ENCODE peak calls at places on chromosomes 16 and 17, in nine cellular contexts. H is thoracic aorta; W is activated CD4-positive, CD25-positive, alpha-beta regulatory T cell; U is EL; N is PC-9; J is stimulated activated CD4-positive, alpha-beta T cell treated with anti-CD3 and anti-CD28 coated beads, Interleukin-12 subunit alpha, Interleukin-12 subunit beta, amount 100 ng/mL, for 4 hours; X is AG09309; Z is type B pancreatic cell; Y is NCI-H146. B is an unnamed sample.

GRCh38 chr16:15672514-15673167 is 22.6 kb downstream of the NDE1 start:
- DNase-seq in U (peak; percentile 97), Y (no peak), Z (no peak), W (no peak), H (peak; percentile 86), J (peak; percentile 28), N (peak; percentile 84), X (peak; percentile 92), B (no peak)

GRCh38 chr16:17101646-17102045 is 369.1 kb downstream of the XYLT1 start:
- DNase-seq in J (no peak), W (no peak), Y (no peak), X (no peak), U (no peak), H (no peak), Z (no peak), N (no peak), B (no peak)

GRCh38 chr16:81513204-81514040 is 68.8 kb downstream of the CMIP start:
- DNase-seq in H (no peak), J (no peak), W (no peak), Z (no peak), U (peak; percentile 25), Y (no peak), X (no peak), N (peak; percentile 61), B (no peak)

GRCh38 chr17:80361495-80362220 is 53.3 kb upstream of the ENDOV start:
- DNase-seq in Z (no peak), H (no peak), X (no peak), N (peak; percentile 15), J (no peak), W (no peak), Y (no peak), U (no peak), B (no peak)

GRCh38 chr17:67629963-67630320 is 87.8 kb upstream of the NOL11 start:
- DNase-seq in Z (no peak), Y (peak; percentile 45), X (peak; percentile 62), J (no peak), U (peak; percentile 46), N (no peak), H (no peak), W (no peak), B (no peak)

GRCh38 chr17:70906808-70907207 is 737.5 kb downstream of the KCNJ2 start:
- DNase-seq in X (no peak), U (no peak), H (no peak), Z (no peak), N (no peak), J (no peak), W (no peak), Y (peak; percentile 90), B (no peak)

GRCh38 chr16:17921357-17921978 is 415.1 kb downstream of the NPIPA8 start:
- DNase-seq in J (peak; percentile 25), U (peak; percentile 28), Z (no peak), X (no peak), Y (peak; percentile 13), H (no peak), N (peak; percentile 19), W (peak; percentile 8), B (no peak)

GRCh38 chr16:31508706-31509523 is 724 bp upstream of the RUSF1 start:
- DNase-seq in W (no peak), Z (no peak), U (peak; percentile 59), H (no peak), J (no peak), X (no peak), Y (peak; percentile 32), N (no peak), B (no peak)

GRCh38 chr16:68664297-68664696 is 19.2 kb downstream of the CDH3 start:
- DNase-seq in N (no peak), J (no peak), Z (no peak), X (no peak), H (no peak), U (peak; percentile 34), Y (no peak), W (no peak), B (no peak)

GRCh38 chr17:18921912-18922451 is 30.0 kb upstream of the SLC5A10 start:
- DNase-seq in U (no peak), H (no peak), W (no peak), N (no peak), Y (no peak), X (no peak), J (no peak), Z (no peak), B (peak; percentile 72)

GRCh38 chr17:49519781-49520180 is 24.7 kb downstream of the NGFR start:
- DNase-seq in U (no peak), Z (peak; percentile 73), H (no peak), X (no peak), J (no peak), Y (no peak), N (no peak), W (no peak), B (no peak)

GRCh38 chr16:3810198-3810664 is 70.3 kb downstream of the CREBBP start:
- DNase-seq in N (no peak), Z (no peak), U (no peak), H (no peak), J (no peak), X (no peak), Y (no peak), W (no peak), B (no peak)

GRCh38 chr16:69741951-69742904 is 12.5 kb downstream of the NOB1 start:
- DNase-seq in J (no peak), U (peak; percentile 61), Y (no peak), X (no peak), H (no peak), N (peak; percentile 82), Z (no peak), W (no peak), B (no peak)

GRCh38 chr17:73351764-73352163 is 40.0 kb upstream of the CDC42EP4 start:
- DNase-seq in U (no peak), N (no peak), Z (no peak), Y (no peak), H (no peak), X (no peak), W (no peak), J (no peak), B (no peak)

GRCh38 chr16:23282508-23282907 is 19.6 kb upstream of the SCNN1B start:
- DNase-seq in Y (no peak), W (no peak), J (no peak), X (no peak), U (no peak), H (no peak), N (no peak), Z (no peak), B (no peak)

GRCh38 chr17:3804503-3804931 is 3.5 kb upstream of the ITGAE start:
- DNase-seq in N (no peak), W (no peak), J (no peak), U (peak; percentile 49), X (no peak), H (no peak), Y (no peak), Z (no peak), B (peak; percentile 82)

GRCh38 chr17:5846001-5846400 is 224.2 kb upstream of the WSCD1 start:
- DNase-seq in Y (no peak), N (no peak), W (no peak), H (no peak), J (no peak), X (no peak), Z (no peak), U (no peak), B (no peak)

B was measured in GM06990.